ENCODE peak calls at places on chromosomes 16 and 17, in eight cellular contexts. W, D, N, E, Y, K, C and P are unnamed samples.

GRCh38 chr17:31534223-31534888 is 142.9 kb downstream of the RAB11FIP4 start:
- DNase-seq in C (no peak), N (no peak), Y (no peak), E (no peak), D (no peak), W (no peak), K (no peak), P (no peak)

GRCh38 chr17:63988741-63989621 is 9.2 kb upstream of the PRR29 start:
- DNase-seq in N (no peak), E (peak; percentile 21), W (no peak), K (no peak), D (no peak), Y (no peak), C (peak; percentile 82), P (no peak)

GRCh38 chr16:57289391-57290257 is 5.2 kb upstream of the PLLP start:
- DNase-seq in C (peak; percentile 29), W (no peak), Y (no peak), D (no peak), K (no peak), N (no peak), E (no peak), P (no peak)

GRCh38 chr17:30969989-30970680 is 704 bp upstream of the RNF135 start:
- DNase-seq in W (peak; percentile 52), C (no peak), N (no peak), K (peak; percentile 47), D (peak; percentile 73), Y (no peak), E (no peak), P (no peak)

GRCh38 chr16:17377360-17378324 is 93.1 kb downstream of the XYLT1 start:
- DNase-seq in K (no peak), E (peak; percentile 35), Y (no peak), W (no peak), D (peak; percentile 50), C (no peak), N (no peak), P (peak; percentile 52)

GRCh38 chr17:67156269-67157199 is 88.5 kb downstream of the HELZ start:
- DNase-seq in D (no peak), K (no peak), N (no peak), E (no peak), W (no peak), Y (no peak), C (no peak), P (no peak)

GRCh38 chr16:3443108-3444031 is at the start of the genes NAA60 and ZNF597:
- DNase-seq in K (peak; percentile 86), D (peak; percentile 79), Y (peak; percentile 76), N (peak; percentile 83), W (peak; percentile 85), C (peak; percentile 91), E (peak; percentile 87), P (peak; percentile 73)

GRCh38 chr16:2818278-2818876 is 1.3 kb downstream of the PRSS21 start:
- DNase-seq in N (no peak), C (peak; percentile 49), D (no peak), E (no peak), Y (no peak), K (peak; percentile 9), W (peak; percentile 5), P (no peak)

GRCh38 chr16:67246081-67246944 is 968 bp downstream of the FHOD1 start:
- DNase-seq in E (peak; percentile 88), D (peak; percentile 84), Y (peak; percentile 92), K (peak; percentile 71), W (peak; percentile 94), N (peak; percentile 90), C (peak; percentile 89), P (peak; percentile 71)

GRCh38 chr16:67245674-67246080 is 1.6 kb downstream of the FHOD1 start:
- DNase-seq in W (no peak), D (no peak), C (no peak), K (no peak), E (no peak), Y (no peak), N (peak; percentile 61), P (no peak)

GRCh38 chr16:67245189-67245585 is 2.1 kb downstream of the FHOD1 start:
- DNase-seq in W (no peak), N (no peak), E (no peak), Y (no peak), D (no peak), C (peak; percentile 56), K (no peak), P (no peak)

GRCh38 chr16:67243481-67243880 is 3.8 kb downstream of the FHOD1 start:
- DNase-seq in C (no peak), D (no peak), W (no peak), E (peak; percentile 67), K (peak; percentile 51), Y (no peak), N (no peak), P (no peak)

DNA sequence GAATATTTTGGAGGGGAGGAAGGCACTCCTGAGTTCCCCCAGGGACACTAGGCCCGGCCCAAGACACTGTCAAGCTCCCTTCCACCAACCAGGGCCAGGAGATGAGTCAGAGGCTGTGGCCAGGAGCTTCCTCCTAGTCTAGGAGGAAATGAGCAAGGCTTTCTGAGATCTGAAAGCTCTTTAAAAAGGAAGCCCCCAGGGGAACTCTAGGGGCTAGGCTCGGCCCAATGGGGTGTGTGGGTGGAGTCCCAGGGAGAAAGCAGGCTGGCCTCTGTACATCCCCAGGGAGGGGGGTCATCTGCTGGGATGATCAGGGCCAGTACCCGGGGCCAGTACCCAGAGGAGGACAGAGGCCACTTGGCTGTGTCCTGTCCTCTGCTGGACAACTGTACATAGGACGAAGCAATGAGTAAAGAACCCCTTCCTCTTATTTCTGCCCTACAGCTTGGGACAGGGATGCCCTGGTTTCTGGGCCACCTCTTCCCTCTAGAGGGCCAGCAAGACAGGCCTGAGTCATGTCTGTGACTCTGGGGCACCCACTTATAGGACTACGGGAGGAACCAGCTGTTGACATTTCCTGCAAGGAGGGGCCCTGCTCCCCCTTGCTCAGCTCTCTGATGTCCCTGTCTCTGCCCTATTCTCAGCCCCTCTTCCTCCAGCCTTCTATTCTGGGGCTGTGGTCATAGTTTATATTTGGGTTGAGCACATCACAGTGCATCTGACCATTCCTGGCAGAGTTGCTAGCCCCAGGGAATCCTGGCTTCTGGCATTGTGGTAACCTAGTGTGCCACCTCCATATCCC is 2.7 kb downstream of the FHOD1 start:
- DNase-seq in D (peak; percentile 79), K (peak; percentile 63), N (peak; percentile 77), C (peak; percentile 83), W (peak; percentile 76), Y (no peak), E (peak; percentile 88), P (peak; percentile 48)
- H3K4me1 ChIP-seq in D (peaks cover 45% of the 10 kb centered on the region), K (peaks cover 56% of the 10 kb centered on the region), N (peaks cover 20% of the 10 kb centered on the region), C (peaks cover 78% of the 10 kb centered on the region), W (peaks cover 70% of the 10 kb centered on the region), Y (peaks cover 14% of the 10 kb centered on the region), E (peaks cover 80% of the 10 kb centered on the region), P (no peaks in the 10 kb centered on the region)

DNA sequence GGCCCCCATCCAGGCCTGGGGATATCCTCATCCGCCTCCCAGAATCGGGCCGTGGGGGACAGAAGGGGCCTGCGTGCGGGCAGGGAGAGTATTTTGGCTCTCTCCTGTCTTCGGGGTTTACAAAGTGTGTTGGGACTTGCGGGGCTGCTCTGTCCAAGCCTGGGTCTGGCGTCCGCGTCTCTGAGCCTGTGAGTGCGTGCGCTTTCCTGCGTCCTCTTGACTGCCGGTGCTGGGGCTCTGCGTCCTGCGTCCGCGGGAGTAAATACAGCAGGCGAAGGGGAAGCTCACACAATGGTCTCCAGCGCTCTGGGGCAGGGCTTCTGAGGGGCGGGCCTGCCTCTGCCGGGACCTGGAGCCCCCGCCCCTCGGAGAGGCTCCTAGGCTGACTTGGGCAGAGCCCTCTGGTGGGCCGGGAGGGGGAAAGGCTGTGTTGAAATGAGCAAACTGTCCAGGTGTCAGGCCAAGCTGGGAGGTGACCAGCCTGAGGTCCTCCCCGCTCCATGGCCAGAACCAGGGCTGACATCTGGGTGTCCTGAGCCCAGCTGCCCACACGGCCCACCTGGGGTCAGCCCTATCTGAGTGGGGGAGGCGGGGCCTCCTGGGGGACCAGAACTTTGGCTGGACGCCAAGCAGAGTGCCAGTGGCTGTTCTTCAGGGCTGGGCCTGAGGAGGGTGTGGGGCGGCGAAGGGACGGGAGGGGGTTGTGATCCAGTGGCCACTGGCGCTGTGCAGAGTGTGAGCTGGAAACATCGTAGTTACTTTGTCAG is 233.6 kb downstream of the SEC14L1 start:
- DNase-seq in Y (peak; percentile 84), K (peak; percentile 80), D (peak; percentile 85), W (peak; percentile 78), E (peak; percentile 94), N (peak; percentile 85), C (peak; percentile 97), P (peak; percentile 83)
- TF ChIP-seq POLR2A in Y (peak; percentile 59), K (peak; percentile 58), D (peak; percentile 42), W (peak; percentile 80), E (peak; percentile 52), N (peak; percentile 41), C (peak; percentile 92), P (peak; percentile 83)

GRCh38 chr16:1149101-1149636 is 3.7 kb upstream of the CACNA1H start:
- DNase-seq in K (no peak), E (no peak), C (no peak), Y (peak; percentile 65), D (no peak), W (no peak), N (no peak), P (no peak)
- H3K27me3 ChIP-seq in K (no peaks in the 10 kb centered on the region), E (peaks cover 10% of the 10 kb centered on the region), C (peaks cover 3% of the 10 kb centered on the region), Y (no peaks in the 10 kb centered on the region), D (peaks cover 8% of the 10 kb centered on the region), W (peaks cover 27% of the 10 kb centered on the region), N (peaks cover 74% of the 10 kb centered on the region), P (no peaks in the 10 kb centered on the region)

GRCh38 chr17:74751210-74751529 is 2.7 kb downstream of the NHERF1 start:
- DNase-seq in K (no peak), N (no peak), D (no peak), Y (no peak), E (no peak), W (no peak), C (no peak), P (no peak)

GRCh38 chr17:74749262-74750038 is 1.0 kb downstream of the NHERF1 start:
- DNase-seq in C (no peak), Y (peak; percentile 40), D (peak; percentile 49), K (no peak), W (peak; percentile 59), N (no peak), E (peak; percentile 57), P (no peak)

GRCh38 chr17:74750039-74750326 is 1.6 kb downstream of the NHERF1 start:
- DNase-seq in N (no peak), Y (no peak), W (no peak), C (no peak), D (no peak), K (no peak), E (no peak), P (no peak)

GRCh38 chr17:74748529-74749261 is at the start of gene NHERF1:
- DNase-seq in K (peak; percentile 97), C (peak; percentile 97), D (peak; percentile 96), E (peak; percentile 97), W (peak; percentile 96), N (peak; percentile 96), Y (peak; percentile 93), P (peak; percentile 85)

DNA sequence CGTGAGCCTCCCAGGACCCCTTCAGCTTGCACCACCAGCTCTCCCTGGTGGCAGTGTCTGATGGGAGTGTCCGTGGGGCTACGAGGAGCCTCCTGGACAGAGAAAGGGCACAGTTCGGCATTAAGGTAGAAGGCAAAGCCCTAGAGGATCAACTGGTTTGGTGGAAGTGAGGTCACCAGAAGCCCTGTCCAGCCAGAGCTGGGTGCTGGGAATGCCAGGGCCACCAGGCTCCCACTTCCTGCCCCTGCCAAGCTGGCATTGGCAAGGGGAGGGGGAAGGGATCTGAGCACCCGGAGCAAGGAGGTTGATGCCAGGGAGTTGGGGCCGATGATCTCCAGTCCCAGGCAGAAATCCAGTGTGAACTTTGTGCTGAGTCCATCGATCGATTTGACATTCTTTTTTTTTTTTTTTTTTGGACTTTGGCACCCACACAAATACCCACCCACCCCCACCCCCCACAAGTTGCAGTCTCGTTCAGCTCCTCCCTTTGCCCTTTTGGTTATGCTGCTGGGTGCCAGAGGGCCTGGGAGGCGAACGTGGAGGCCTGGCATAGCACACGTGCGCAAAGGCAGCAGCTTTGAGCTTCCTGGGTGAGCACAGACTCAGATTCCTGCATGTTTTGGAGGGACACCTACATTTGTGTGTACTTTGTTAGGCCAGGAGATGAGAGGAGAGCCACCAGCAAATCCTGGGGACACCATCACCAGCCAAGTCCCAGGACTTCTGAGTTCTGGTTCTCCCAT is 2.1 kb downstream of the NHERF1 start:
- DNase-seq in N (peak; percentile 65), E (peak; percentile 48), Y (no peak), W (peak; percentile 66), K (peak; percentile 96), C (no peak), D (no peak), P (no peak)
- H3K4me1 ChIP-seq in N (no peaks in the 10 kb centered on the region), E (peaks cover 28% of the 10 kb centered on the region), Y (peaks cover 10% of the 10 kb centered on the region), W (peaks cover 36% of the 10 kb centered on the region), K (peaks cover 48% of the 10 kb centered on the region), C (peaks cover 25% of the 10 kb centered on the region), D (peaks cover 15% of the 10 kb centered on the region), P (no peaks in the 10 kb centered on the region)